ENCODE peak calls at places on chromosomes 7 and 10, in seven cellular contexts. H is upper lobe of right lung, Y is hepatocyte, C is neural crest cell, P is HFFc6, I is cardiac muscle cell, S is OCI-LY7. M is an unnamed sample.
A peak's percentile ranks its signal among the peaks of the same experiment; 100 is the strongest.

GRCh38 chr10:121092341-121093099 is 241.4 kb downstream of the WDR11 start:
- DNase-seq in P (no peak), C (no peak), I (no peak), S (no peak), Y (no peak), H (no peak), M (no peak)

GRCh38 chr7:27593226-27593625 is 69.5 kb downstream of the HIBADH start:
- DNase-seq in S (no peak), H (no peak), I (no peak), Y (no peak), P (no peak), C (no peak), M (no peak)

GRCh38 chr7:159063046-159063840 is 81.4 kb downstream of the VIPR2 start:
- DNase-seq in C (no peak), P (no peak), S (no peak), Y (no peak), H (peak; percentile 48), I (no peak), M (no peak)

GRCh38 chr7:123601530-123601929 is at the start of gene ASB15:
- DNase-seq in I (no peak), S (no peak), P (no peak), H (no peak), Y (no peak), C (no peak), M (no peak)

GRCh38 chr7:127959770-127960169 is 71.5 kb downstream of the LRRC4 start:
- DNase-seq in Y (no peak), H (no peak), P (no peak), S (no peak), I (no peak), C (no peak), M (no peak)

GRCh38 chr7:2043316-2044039 is 189.3 kb downstream of the MAD1L1 start:
- DNase-seq in H (peak; percentile 50), P (no peak), I (no peak), S (no peak), C (no peak), Y (no peak), M (no peak)

GRCh38 chr7:5702876-5703571 is 78.4 kb downstream of the RNF216 start:
- DNase-seq in Y (no peak), C (no peak), I (peak; percentile 53), P (peak; percentile 19), S (no peak), H (no peak), M (no peak)

GRCh38 chr7:47253650-47254080 is 328.2 kb downstream of the TNS3 start:
- DNase-seq in P (peak; percentile 68), H (no peak), S (no peak), Y (peak; percentile 76), C (no peak), I (peak; percentile 26), M (peak; percentile 38)

GRCh38 chr7:27175005-27175625 is 995 bp upstream of the HOXA10 start:
- DNase-seq in Y (no peak), S (no peak), H (peak; percentile 52), I (no peak), C (no peak), P (peak; percentile 84), M (no peak)

GRCh38 chr7:70218006-70218405 is 619.7 kb downstream of the AUTS2 start:
- DNase-seq in Y (no peak), C (no peak), P (no peak), I (no peak), S (no peak), H (no peak), M (no peak)

GRCh38 chr10:59342723-59343122 is 19.6 kb downstream of the FAM13C start:
- DNase-seq in P (no peak), Y (no peak), I (no peak), H (no peak), C (no peak), S (no peak), M (no peak)

GRCh38 chr10:93006435-93007039 is 54.1 kb upstream of the CYP26C1 start:
- DNase-seq in I (peak; percentile 48), P (peak; percentile 48), S (peak; percentile 24), H (no peak), C (no peak), Y (peak; percentile 63), M (peak; percentile 14)

GRCh38 chr10:114824396-114824795 is 2.8 kb downstream of the FHIP2A start:
- DNase-seq in I (no peak), S (no peak), Y (no peak), P (no peak), C (no peak), H (no peak), M (no peak)

GRCh38 chr7:25028370-25028971 is 48.5 kb upstream of the OSBPL3 start:
- DNase-seq in I (no peak), P (peak; percentile 90), C (no peak), S (no peak), Y (peak; percentile 65), H (no peak), M (no peak)

GRCh38 chr10:79488303-79488702 is 24.0 kb upstream of the EIF5AL1 start:
- DNase-seq in C (no peak), P (peak; percentile 87), H (no peak), I (no peak), S (no peak), Y (peak; percentile 81), M (no peak)

GRCh38 chr10:4033341-4033896 is 248.4 kb upstream of the KLF6 start:
- DNase-seq in Y (no peak), S (no peak), I (no peak), H (no peak), C (no peak), P (no peak), M (peak; percentile 78)

GRCh38 chr10:109898666-109899577 is 24.4 kb downstream of the XPNPEP1 start:
- DNase-seq in Y (no peak), P (no peak), I (no peak), H (no peak), S (no peak), C (no peak), M (no peak)

GRCh38 chr10:32004161-32004591 is 52.0 kb downstream of the KIF5B start:
- DNase-seq in P (no peak), C (no peak), Y (peak; percentile 17), I (peak; percentile 9), H (no peak), S (peak; percentile 5), M (no peak)

GRCh38 chr7:28984631-28985030 is 26.5 kb upstream of the TRIL start:
- DNase-seq in H (no peak), P (peak; percentile 78), Y (peak; percentile 60), C (no peak), S (no peak), I (no peak), M (no peak)

GRCh38 chr10:7409732-7410168 is 1.1 kb downstream of the SFMBT2 start:
- DNase-seq in P (no peak), Y (peak; percentile 17), I (no peak), H (no peak), S (no peak), C (peak; percentile 5), M (peak; percentile 32)

GRCh38 chr7:107318523-107319160 is 149.8 kb downstream of the HBP1 start:
- DNase-seq in Y (peak; percentile 9), H (no peak), I (no peak), P (peak; percentile 9), C (no peak), S (no peak), M (no peak)

GRCh38 chr10:118818621-118819221 is 64.0 kb upstream of the CACUL1 start:
- DNase-seq in Y (no peak), P (no peak), H (peak; percentile 60), S (no peak), I (no peak), C (no peak), M (no peak)

GRCh38 chr10:6163364-6164270 is 39.1 kb upstream of the PFKFB3 start:
- DNase-seq in I (peak; percentile 94), C (peak; percentile 61), S (peak; percentile 97), Y (peak; percentile 89), P (peak; percentile 61), H (peak; percentile 95), M (peak; percentile 97)

GRCh38 chr10:73641272-73642060 is at the start of gene MYOZ1:
- DNase-seq in C (no peak), H (no peak), S (no peak), I (peak; percentile 22), P (peak; percentile 36), Y (no peak), M (no peak)

GRCh38 chr10:102452672-102453340 is 1.5 kb upstream of the C10orf95 start:
- DNase-seq in I (no peak), C (no peak), P (peak; percentile 81), Y (peak; percentile 48), H (no peak), S (no peak), M (no peak)

GRCh38 chr7:107383203-107383602 is 86.7 kb upstream of the GPR22 start:
- DNase-seq in S (no peak), I (no peak), H (no peak), C (no peak), P (no peak), Y (no peak), M (no peak)

GRCh38 chr10:79438021-79438698 is 7.3 kb downstream of the ZCCHC24 start:
- DNase-seq in P (no peak), C (no peak), H (peak; percentile 56), I (no peak), Y (no peak), S (no peak), M (no peak)

GRCh38 chr7:21767300-21767900 is 178.3 kb downstream of the CDCA7L start:
- DNase-seq in P (peak; percentile 42), H (no peak), C (peak; percentile 27), I (peak; percentile 85), S (peak; percentile 73), Y (peak; percentile 87), M (peak; percentile 33)
- TF ChIP-seq CTCF in P (peak; percentile 70), H (peak; percentile 57), C (peak; percentile 79), I (peak; percentile 39), S (peak; percentile 80), Y (peak; percentile 84), M (peak; percentile 72)

GRCh38 chr10:133267829-133268228 is 8.8 kb downstream of the ADAM8 start:
- DNase-seq in P (no peak), I (no peak), S (no peak), H (no peak), Y (no peak), C (no peak), M (no peak)
- TF ChIP-seq CTCF in P (peak; percentile 12), I (no peak), S (no peak), H (no peak), Y (no peak), C (no peak), M (no peak)

GRCh38 chr10:70619271-70620019 is 16.9 kb upstream of the PRF1 start:
- DNase-seq in H (no peak), S (no peak), C (no peak), Y (no peak), I (no peak), P (peak; percentile 40), M (peak; percentile 22)
- TF ChIP-seq CTCF in H (peak; percentile 28), S (peak; percentile 70), C (peak; percentile 50), Y (no peak), I (peak; percentile 40), P (peak; percentile 76), M (no peak)

GRCh38 chr7:137820156-137820555 is 26.6 kb downstream of the DGKI start:
- DNase-seq in H (no peak), P (no peak), S (no peak), I (no peak), Y (no peak), C (no peak), M (no peak)

GRCh38 chr7:137820677-137821420 is 25.9 kb downstream of the DGKI start:
- DNase-seq in I (peak; percentile 60), C (peak; percentile 2), H (no peak), S (no peak), P (peak; percentile 6), Y (peak; percentile 45), M (peak; percentile 44)

GRCh38 chr7:137818036-137818435 is 28.7 kb downstream of the DGKI start:
- DNase-seq in H (no peak), Y (no peak), P (peak; percentile 62), I (no peak), C (no peak), S (no peak), M (no peak)

GRCh38 chr7:137816696-137817320 is 30.0 kb downstream of the DGKI start:
- DNase-seq in I (no peak), S (no peak), P (peak; percentile 26), H (no peak), C (no peak), Y (no peak), M (no peak)
- TF ChIP-seq CTCF in I (peak; percentile 34), S (peak; percentile 20), P (peak; percentile 68), H (no peak), C (peak; percentile 21), Y (peak; percentile 9), M (peak; percentile 23)

M was measured in GM10248.